ENCODE peak calls at places on chromosome 16, in six cellular contexts. E is ovary; L is effector CD4-positive, alpha-beta T cell; M is GM19239; G is breast epithelium; Z is GDM1. A is an unnamed sample.
A peak's percentile ranks its signal among the peaks of the same experiment; 100 is the strongest.

GRCh38 chr16:12655530-12655929 is 148.2 kb downstream of the CPPED1 start:
- DNase-seq in E (no peak), G (no peak), Z (no peak), M (no peak), L (no peak), A (no peak)

GRCh38 chr16:57941016-57941656 is 29.8 kb downstream of the CNGB1 start:
- DNase-seq in G (peak; percentile 78), M (no peak), Z (no peak), E (no peak), L (no peak), A (no peak)

GRCh38 chr16:4846503-4846900 is 586 bp downstream of the GLYR1 start:
- DNase-seq in Z (peak; percentile 5), M (no peak), G (peak; percentile 41), E (no peak), L (peak; percentile 15), A (peak; percentile 66)

GRCh38 chr16:88466175-88466862 is 13.2 kb downstream of the ZFPM1 start:
- DNase-seq in G (no peak), L (no peak), E (no peak), M (peak; percentile 81), Z (no peak), A (no peak)

GRCh38 chr16:64089697-64090096 is 1032.2 kb downstream of the CDH11 start:
- DNase-seq in M (no peak), Z (no peak), L (no peak), G (no peak), E (no peak), A (no peak)

GRCh38 chr16:69201787-69202186 is 14.8 kb downstream of the SNTB2 start:
- DNase-seq in M (no peak), G (no peak), L (no peak), E (no peak), Z (no peak), A (no peak)

GRCh38 chr16:1763521-1764511 is 7.5 kb downstream of the NME3 start:
- DNase-seq in M (no peak), G (no peak), Z (no peak), E (peak; percentile 68), L (no peak), A (no peak)

GRCh38 chr16:48408688-48409087 is 23.5 kb upstream of the SIAH1 start:
- DNase-seq in L (no peak), Z (peak; percentile 64), G (no peak), E (no peak), M (no peak), A (peak; percentile 72)

GRCh38 chr16:9003763-9004162 is 40.1 kb upstream of the USP7 start:
- DNase-seq in G (no peak), L (no peak), M (no peak), E (no peak), Z (no peak), A (no peak)

GRCh38 chr16:471353-472198 is 46.1 kb downstream of the RAB11FIP3 start:
- DNase-seq in L (no peak), G (no peak), M (no peak), Z (no peak), E (no peak), A (no peak)

A was measured in sciatic nerve.